ENCODE peak calls at places on chromosomes 16 and 17, in five cellular contexts. One of them, this sample, is unnamed.

GRCh38 chr17:21573961-21574610 is 118.2 kb upstream of the KCNJ18 start:
- DNase-seq in neural progenitor cell: no peak
- DNase-seq in Peyer's patch: peak; percentile 52
- DNase-seq in CD8-positive, alpha-beta memory T cell: no peak
- DNase-seq in cardiac muscle cell: peak; percentile 88
- DNase-seq in this sample: peak; percentile 12

GRCh38 chr17:1107777-1108559 is 71.8 kb downstream of the ABR start:
- DNase-seq in neural progenitor cell: no peak
- DNase-seq in Peyer's patch: peak; percentile 71
- DNase-seq in CD8-positive, alpha-beta memory T cell: no peak
- DNase-seq in cardiac muscle cell: no peak
- DNase-seq in this sample: peak; percentile 64

GRCh38 chr16:89115216-89115949 is 21.7 kb downstream of the ACSF3 start:
- DNase-seq in neural progenitor cell: no peak
- DNase-seq in Peyer's patch: peak; percentile 57
- DNase-seq in CD8-positive, alpha-beta memory T cell: peak; percentile 80
- DNase-seq in cardiac muscle cell: peak; percentile 32
- DNase-seq in this sample: peak; percentile 60

GRCh38 chr16:21033707-21034106 is 116.9 kb downstream of the DNAH3 start:
- DNase-seq in neural progenitor cell: no peak
- DNase-seq in Peyer's patch: no peak
- DNase-seq in CD8-positive, alpha-beta memory T cell: no peak
- DNase-seq in cardiac muscle cell: no peak
- DNase-seq in this sample: no peak

GRCh38 chr17:1168537-1169234 is 11.1 kb downstream of the ABR start:
- DNase-seq in neural progenitor cell: no peak
- DNase-seq in Peyer's patch: no peak
- DNase-seq in CD8-positive, alpha-beta memory T cell: no peak
- DNase-seq in cardiac muscle cell: no peak
- DNase-seq in this sample: no peak

GRCh38 chr16:11836653-11837244 is 14.6 kb downstream of the RSL1D1 start:
- DNase-seq in neural progenitor cell: no peak
- DNase-seq in Peyer's patch: no peak
- DNase-seq in CD8-positive, alpha-beta memory T cell: no peak
- DNase-seq in cardiac muscle cell: peak; percentile 68
- DNase-seq in this sample: no peak

GRCh38 chr17:35242158-35242804 is 591 bp upstream of the SLFN5 start:
- DNase-seq in neural progenitor cell: peak; percentile 90
- DNase-seq in Peyer's patch: peak; percentile 79
- DNase-seq in CD8-positive, alpha-beta memory T cell: peak; percentile 76
- DNase-seq in cardiac muscle cell: peak; percentile 40
- DNase-seq in this sample: peak; percentile 86

GRCh38 chr16:80580109-80580832 is 39.5 kb downstream of the DYNLRB2 start:
- DNase-seq in neural progenitor cell: no peak
- DNase-seq in Peyer's patch: no peak
- DNase-seq in CD8-positive, alpha-beta memory T cell: peak; percentile 32
- DNase-seq in cardiac muscle cell: peak; percentile 16
- DNase-seq in this sample: peak; percentile 56

GRCh38 chr17:78342438-78343098 is 17.3 kb downstream of the SOCS3 start:
- DNase-seq in neural progenitor cell: no peak
- DNase-seq in Peyer's patch: no peak
- DNase-seq in CD8-positive, alpha-beta memory T cell: no peak
- DNase-seq in cardiac muscle cell: peak; percentile 92
- DNase-seq in this sample: no peak

GRCh38 chr17:79565606-79566250 is 45.1 kb downstream of the RBFOX3 start:
- DNase-seq in neural progenitor cell: no peak
- DNase-seq in Peyer's patch: no peak
- DNase-seq in CD8-positive, alpha-beta memory T cell: no peak
- DNase-seq in cardiac muscle cell: no peak
- DNase-seq in this sample: no peak

GRCh38 chr17:79563237-79564013 is 47.4 kb downstream of the RBFOX3 start:
- DNase-seq in neural progenitor cell: no peak
- DNase-seq in Peyer's patch: no peak
- DNase-seq in CD8-positive, alpha-beta memory T cell: no peak
- DNase-seq in cardiac muscle cell: peak; percentile 10
- DNase-seq in this sample: no peak

GRCh38 chr17:79568661-79569060 is 42.2 kb downstream of the RBFOX3 start:
- DNase-seq in neural progenitor cell: no peak
- DNase-seq in Peyer's patch: no peak
- DNase-seq in CD8-positive, alpha-beta memory T cell: no peak
- DNase-seq in cardiac muscle cell: no peak
- DNase-seq in this sample: no peak

GRCh38 chr17:79562806-79563141 is 48.1 kb downstream of the RBFOX3 start:
- DNase-seq in neural progenitor cell: no peak
- DNase-seq in Peyer's patch: no peak
- DNase-seq in CD8-positive, alpha-beta memory T cell: no peak
- DNase-seq in cardiac muscle cell: no peak
- DNase-seq in this sample: no peak

GRCh38 chr17:79566251-79566955 is 44.4 kb downstream of the RBFOX3 start:
- DNase-seq in neural progenitor cell: no peak
- DNase-seq in Peyer's patch: no peak
- DNase-seq in CD8-positive, alpha-beta memory T cell: no peak
- DNase-seq in cardiac muscle cell: no peak
- DNase-seq in this sample: no peak
- H3K4me1 ChIP-seq in neural progenitor cell: no peaks in the 10 kb centered on the region
- H3K4me1 ChIP-seq in Peyer's patch: no peaks in the 10 kb centered on the region
- H3K4me1 ChIP-seq in CD8-positive, alpha-beta memory T cell: no peaks in the 10 kb centered on the region
- H3K4me1 ChIP-seq in cardiac muscle cell: no peaks in the 10 kb centered on the region
- H3K4me1 ChIP-seq in this sample: no peaks in the 10 kb centered on the region

DNA sequence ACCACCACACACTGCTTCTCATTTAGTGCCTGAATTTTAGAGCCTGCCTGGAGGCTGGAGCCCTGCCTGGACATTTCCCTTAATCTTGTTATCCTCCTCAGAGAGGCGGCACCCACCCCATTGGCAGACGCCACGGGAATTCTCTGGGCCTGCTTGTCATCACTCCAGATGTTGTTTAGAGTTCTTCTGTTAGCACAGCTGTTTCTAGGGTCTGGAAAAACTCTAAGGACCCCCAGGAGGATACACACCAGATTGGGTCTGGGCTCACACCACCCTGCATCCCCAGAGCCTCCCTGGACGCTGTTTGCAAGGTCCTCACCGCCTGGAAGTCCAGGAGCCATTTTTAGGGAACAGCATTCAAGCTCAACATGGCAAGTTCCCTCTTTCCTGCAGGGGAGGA is 565 bp upstream of the XAF1 start:
- DNase-seq in neural progenitor cell: peak; percentile 18
- DNase-seq in Peyer's patch: no peak
- DNase-seq in CD8-positive, alpha-beta memory T cell: no peak
- DNase-seq in cardiac muscle cell: peak; percentile 87
- DNase-seq in this sample: no peak
- H3K4me3 ChIP-seq in neural progenitor cell: no peak overlapping the region
- H3K4me3 ChIP-seq in Peyer's patch: peak overlapping the region; percentile 70
- H3K4me3 ChIP-seq in CD8-positive, alpha-beta memory T cell: peak overlapping the region; percentile 90
- H3K4me3 ChIP-seq in cardiac muscle cell: no peak overlapping the region
- H3K4me3 ChIP-seq in this sample: peak overlapping the region; percentile 67

GRCh38 chr17:81635431-81635830 is 1.5 kb downstream of the NPLOC4 start:
- DNase-seq in neural progenitor cell: no peak
- DNase-seq in Peyer's patch: no peak
- DNase-seq in CD8-positive, alpha-beta memory T cell: no peak
- DNase-seq in cardiac muscle cell: no peak
- DNase-seq in this sample: peak; percentile 38
- H3K27ac ChIP-seq in neural progenitor cell: no peak overlapping the region
- H3K27ac ChIP-seq in Peyer's patch: no peak overlapping the region
- H3K27ac ChIP-seq in CD8-positive, alpha-beta memory T cell: no peak overlapping the region
- H3K27ac ChIP-seq in cardiac muscle cell: peak overlapping the region; percentile 96
- H3K27ac ChIP-seq in this sample: no peak overlapping the region

DNA sequence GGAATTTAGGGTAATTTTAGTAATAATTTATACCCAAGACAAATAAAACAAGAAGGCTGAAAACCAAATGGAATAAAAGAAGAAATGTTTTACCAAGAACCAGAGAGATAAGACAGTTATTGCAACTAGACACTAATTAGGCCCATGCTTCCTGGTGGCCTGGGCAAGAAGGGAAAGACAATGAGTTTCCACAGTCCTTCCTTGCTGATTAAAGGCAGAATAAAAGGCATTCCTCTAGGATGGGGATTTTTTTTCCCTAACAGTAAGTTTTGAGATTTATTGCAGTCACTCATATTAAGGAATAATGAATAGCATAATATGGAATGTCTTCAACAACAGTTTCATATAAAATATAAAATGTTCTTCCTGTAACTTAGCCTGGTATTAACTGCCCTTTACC is 41.5 kb downstream of the TOM1L2 start:
- DNase-seq in neural progenitor cell: no peak
- DNase-seq in Peyer's patch: no peak
- DNase-seq in CD8-positive, alpha-beta memory T cell: no peak
- DNase-seq in cardiac muscle cell: no peak
- DNase-seq in this sample: no peak
- H3K4me1 ChIP-seq in neural progenitor cell: peaks cover 17% of the 10 kb centered on the region
- H3K4me1 ChIP-seq in Peyer's patch: no peaks in the 10 kb centered on the region
- H3K4me1 ChIP-seq in CD8-positive, alpha-beta memory T cell: peaks cover 11% of the 10 kb centered on the region
- H3K4me1 ChIP-seq in cardiac muscle cell: peaks cover 6% of the 10 kb centered on the region
- H3K4me1 ChIP-seq in this sample: peaks cover 8% of the 10 kb centered on the region

GRCh38 chr17:68301438-68301959 is 10.2 kb downstream of the ARSG start:
- DNase-seq in neural progenitor cell: peak; percentile 42
- DNase-seq in Peyer's patch: no peak
- DNase-seq in CD8-positive, alpha-beta memory T cell: no peak
- DNase-seq in cardiac muscle cell: no peak
- DNase-seq in this sample: no peak

GRCh38 chr17:68302066-68302564 is 10.8 kb downstream of the ARSG start:
- DNase-seq in neural progenitor cell: no peak
- DNase-seq in Peyer's patch: no peak
- DNase-seq in CD8-positive, alpha-beta memory T cell: no peak
- DNase-seq in cardiac muscle cell: peak; percentile 56
- DNase-seq in this sample: no peak

GRCh38 chr17:68307443-68307842 is 16.1 kb downstream of the ARSG start:
- DNase-seq in neural progenitor cell: no peak
- DNase-seq in Peyer's patch: no peak
- DNase-seq in CD8-positive, alpha-beta memory T cell: no peak
- DNase-seq in cardiac muscle cell: no peak
- DNase-seq in this sample: no peak

GRCh38 chr17:68302666-68303065 is 11.4 kb downstream of the ARSG start:
- DNase-seq in neural progenitor cell: no peak
- DNase-seq in Peyer's patch: no peak
- DNase-seq in CD8-positive, alpha-beta memory T cell: no peak
- DNase-seq in cardiac muscle cell: no peak
- DNase-seq in this sample: no peak

GRCh38 chr17:68305132-68305531 is 13.8 kb downstream of the ARSG start:
- DNase-seq in neural progenitor cell: no peak
- DNase-seq in Peyer's patch: no peak
- DNase-seq in CD8-positive, alpha-beta memory T cell: no peak
- DNase-seq in cardiac muscle cell: no peak
- DNase-seq in this sample: no peak
- H3K4me3 ChIP-seq in neural progenitor cell: no peak overlapping the region
- H3K4me3 ChIP-seq in Peyer's patch: no peak overlapping the region
- H3K4me3 ChIP-seq in CD8-positive, alpha-beta memory T cell: no peak overlapping the region
- H3K4me3 ChIP-seq in cardiac muscle cell: no peak overlapping the region
- H3K4me3 ChIP-seq in this sample: no peak overlapping the region

GRCh38 chr16:30348113-30348512 is 7.0 kb downstream of the CD2BP2 start:
- DNase-seq in neural progenitor cell: no peak
- DNase-seq in Peyer's patch: no peak
- DNase-seq in CD8-positive, alpha-beta memory T cell: no peak
- DNase-seq in cardiac muscle cell: no peak
- DNase-seq in this sample: no peak

GRCh38 chr16:30351001-30351441 is 4.1 kb downstream of the CD2BP2 start:
- DNase-seq in neural progenitor cell: no peak
- DNase-seq in Peyer's patch: peak; percentile 48
- DNase-seq in CD8-positive, alpha-beta memory T cell: no peak
- DNase-seq in cardiac muscle cell: no peak
- DNase-seq in this sample: no peak

GRCh38 chr16:30350134-30350871 is 4.8 kb downstream of the CD2BP2 start:
- DNase-seq in neural progenitor cell: no peak
- DNase-seq in Peyer's patch: peak; percentile 15
- DNase-seq in CD8-positive, alpha-beta memory T cell: no peak
- DNase-seq in cardiac muscle cell: no peak
- DNase-seq in this sample: peak; percentile 60

GRCh38 chr16:30349695-30350094 is 5.4 kb downstream of the CD2BP2 start:
- DNase-seq in neural progenitor cell: no peak
- DNase-seq in Peyer's patch: peak; percentile 11
- DNase-seq in CD8-positive, alpha-beta memory T cell: no peak
- DNase-seq in cardiac muscle cell: no peak
- DNase-seq in this sample: no peak

GRCh38 chr16:30348929-30349328 is 6.2 kb downstream of the CD2BP2 start:
- DNase-seq in neural progenitor cell: no peak
- DNase-seq in Peyer's patch: no peak
- DNase-seq in CD8-positive, alpha-beta memory T cell: no peak
- DNase-seq in cardiac muscle cell: no peak
- DNase-seq in this sample: no peak
- H3K27ac ChIP-seq in neural progenitor cell: no peak overlapping the region
- H3K27ac ChIP-seq in Peyer's patch: no peak overlapping the region
- H3K27ac ChIP-seq in CD8-positive, alpha-beta memory T cell: no peak overlapping the region
- H3K27ac ChIP-seq in cardiac muscle cell: peak overlapping the region; percentile 72
- H3K27ac ChIP-seq in this sample: no peak overlapping the region

GRCh38 chr17:57890857-57891232 is 41.0 kb upstream of the MRPS23 start:
- DNase-seq in neural progenitor cell: no peak
- DNase-seq in Peyer's patch: no peak
- DNase-seq in CD8-positive, alpha-beta memory T cell: no peak
- DNase-seq in cardiac muscle cell: no peak
- DNase-seq in this sample: no peak

GRCh38 chr17:57887161-57887560 is 37.3 kb upstream of the MRPS23 start:
- DNase-seq in neural progenitor cell: no peak
- DNase-seq in Peyer's patch: no peak
- DNase-seq in CD8-positive, alpha-beta memory T cell: no peak
- DNase-seq in cardiac muscle cell: no peak
- DNase-seq in this sample: no peak

GRCh38 chr17:57888311-57889216 is 38.7 kb upstream of the MRPS23 start:
- DNase-seq in neural progenitor cell: no peak
- DNase-seq in Peyer's patch: no peak
- DNase-seq in CD8-positive, alpha-beta memory T cell: no peak
- DNase-seq in cardiac muscle cell: no peak
- DNase-seq in this sample: no peak

GRCh38 chr17:57889892-57890856 is 40.3 kb upstream of the MRPS23 start:
- DNase-seq in neural progenitor cell: no peak
- DNase-seq in Peyer's patch: no peak
- DNase-seq in CD8-positive, alpha-beta memory T cell: no peak
- DNase-seq in cardiac muscle cell: peak; percentile 88
- DNase-seq in this sample: no peak

DNA sequence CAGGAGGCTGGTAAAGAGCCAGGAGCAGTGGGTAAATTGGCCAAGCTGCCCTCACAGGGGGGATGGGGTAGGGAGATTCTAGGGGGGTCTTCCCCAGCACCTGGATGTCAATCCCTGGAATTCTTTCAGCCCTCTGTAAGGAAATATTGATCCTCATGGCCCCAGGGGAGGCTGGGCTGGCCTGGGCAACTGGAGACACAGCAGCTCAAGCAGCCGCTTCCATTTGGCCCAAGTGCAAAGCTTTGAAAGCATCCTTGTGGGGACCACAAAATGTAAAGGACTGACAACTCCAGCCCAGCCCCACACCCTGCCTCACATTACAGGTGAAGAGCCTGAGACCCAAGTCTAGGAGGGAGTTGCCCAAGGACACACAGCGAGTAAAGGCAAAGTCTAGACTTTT is 39.4 kb upstream of the MRPS23 start:
- DNase-seq in neural progenitor cell: no peak
- DNase-seq in Peyer's patch: no peak
- DNase-seq in CD8-positive, alpha-beta memory T cell: no peak
- DNase-seq in cardiac muscle cell: no peak
- DNase-seq in this sample: no peak
- H3K4me1 ChIP-seq in neural progenitor cell: peaks cover 16% of the 10 kb centered on the region
- H3K4me1 ChIP-seq in Peyer's patch: no peaks in the 10 kb centered on the region
- H3K4me1 ChIP-seq in CD8-positive, alpha-beta memory T cell: peaks cover 7% of the 10 kb centered on the region
- H3K4me1 ChIP-seq in cardiac muscle cell: peaks cover 11% of the 10 kb centered on the region
- H3K4me1 ChIP-seq in this sample: peaks cover 9% of the 10 kb centered on the region